ENCODE peak calls at places on chromosomes 12 and 14, in eight cellular contexts. F, H, X, P, Z, G, J and N are unnamed samples.

GRCh38 chr14:72948481-72949138 is 22.3 kb downstream of the DCAF4 start:
- DNase-seq in P (peak; percentile 77), H (peak; percentile 75), G (peak; percentile 62), Z (peak; percentile 79), X (no peak), J (no peak), F (peak; percentile 63), N (peak; percentile 65)

GRCh38 chr12:47400251-47400650 is 305.6 kb downstream of the RPAP3 start:
- DNase-seq in P (no peak), G (no peak), Z (no peak), J (no peak), H (no peak), F (no peak), X (no peak), N (no peak)

GRCh38 chr12:43737646-43738045 is 20.9 kb downstream of the PUS7L start:
- DNase-seq in J (no peak), Z (no peak), G (no peak), H (no peak), P (no peak), F (no peak), X (no peak), N (no peak)

GRCh38 chr14:49992901-49993335 is 100.0 kb downstream of the ARF6 start:
- DNase-seq in X (no peak), F (peak; percentile 31), G (peak; percentile 36), P (no peak), J (no peak), Z (peak; percentile 64), H (no peak), N (no peak)

GRCh38 chr14:92644166-92644565 is 104.3 kb downstream of the LGMN start:
- DNase-seq in X (no peak), Z (no peak), J (no peak), G (no peak), F (no peak), H (no peak), P (no peak), N (no peak)

GRCh38 chr12:125944446-125944845 is 879.2 kb downstream of the AACS start:
- DNase-seq in X (no peak), J (no peak), P (no peak), Z (no peak), F (no peak), G (no peak), H (no peak), N (no peak)

GRCh38 chr14:68079941-68080697 is 260.5 kb downstream of the RAD51B start:
- DNase-seq in G (no peak), X (no peak), H (no peak), P (no peak), F (no peak), J (no peak), Z (no peak), N (no peak)

GRCh38 chr12:48198619-48198973 is 4.5 kb downstream of the OR10AD1 start:
- DNase-seq in G (peak; percentile 46), F (peak; percentile 32), P (no peak), X (peak; percentile 47), Z (peak; percentile 72), J (peak; percentile 40), H (no peak), N (no peak)

GRCh38 chr14:86799244-86799647 is 1193.7 kb downstream of the GALC start:
- DNase-seq in Z (no peak), X (no peak), P (no peak), G (no peak), H (no peak), J (no peak), F (peak; percentile 24), N (no peak)

GRCh38 chr12:94603434-94604068 is 46.8 kb downstream of the TMCC3 start:
- DNase-seq in Z (no peak), F (peak; percentile 36), G (no peak), J (peak; percentile 36), H (peak; percentile 22), P (peak; percentile 63), X (peak; percentile 58), N (peak; percentile 17)

GRCh38 chr14:85024931-85025330 is 505.0 kb upstream of the FLRT2 start:
- DNase-seq in H (no peak), F (no peak), X (no peak), G (no peak), P (no peak), J (no peak), Z (no peak), N (no peak)

GRCh38 chr14:50038398-50039119 is 77.8 kb downstream of the VCPKMT start:
- DNase-seq in J (no peak), F (peak; percentile 66), P (no peak), Z (no peak), H (no peak), X (peak; percentile 63), G (no peak), N (peak; percentile 61)

GRCh38 chr14:94451091-94451751 is 1.4 kb downstream of the SERPINA11 start:
- DNase-seq in Z (no peak), G (no peak), F (no peak), X (no peak), P (no peak), H (peak; percentile 30), J (no peak), N (no peak)

GRCh38 chr14:56153271-56153670 is 35.1 kb downstream of the PELI2 start:
- DNase-seq in H (no peak), P (no peak), J (no peak), F (no peak), G (no peak), X (no peak), Z (no peak), N (no peak)

GRCh38 chr14:22438742-22439141 is 150.3 kb downstream of the DAD1 start:
- DNase-seq in X (no peak), P (no peak), H (no peak), Z (no peak), G (no peak), F (no peak), J (no peak), N (no peak)

GRCh38 chr14:62308927-62309326 is 546.7 kb downstream of the SNAPC1 start:
- DNase-seq in F (peak; percentile 22), P (no peak), H (no peak), Z (no peak), J (no peak), X (no peak), G (no peak), N (no peak)

DNA sequence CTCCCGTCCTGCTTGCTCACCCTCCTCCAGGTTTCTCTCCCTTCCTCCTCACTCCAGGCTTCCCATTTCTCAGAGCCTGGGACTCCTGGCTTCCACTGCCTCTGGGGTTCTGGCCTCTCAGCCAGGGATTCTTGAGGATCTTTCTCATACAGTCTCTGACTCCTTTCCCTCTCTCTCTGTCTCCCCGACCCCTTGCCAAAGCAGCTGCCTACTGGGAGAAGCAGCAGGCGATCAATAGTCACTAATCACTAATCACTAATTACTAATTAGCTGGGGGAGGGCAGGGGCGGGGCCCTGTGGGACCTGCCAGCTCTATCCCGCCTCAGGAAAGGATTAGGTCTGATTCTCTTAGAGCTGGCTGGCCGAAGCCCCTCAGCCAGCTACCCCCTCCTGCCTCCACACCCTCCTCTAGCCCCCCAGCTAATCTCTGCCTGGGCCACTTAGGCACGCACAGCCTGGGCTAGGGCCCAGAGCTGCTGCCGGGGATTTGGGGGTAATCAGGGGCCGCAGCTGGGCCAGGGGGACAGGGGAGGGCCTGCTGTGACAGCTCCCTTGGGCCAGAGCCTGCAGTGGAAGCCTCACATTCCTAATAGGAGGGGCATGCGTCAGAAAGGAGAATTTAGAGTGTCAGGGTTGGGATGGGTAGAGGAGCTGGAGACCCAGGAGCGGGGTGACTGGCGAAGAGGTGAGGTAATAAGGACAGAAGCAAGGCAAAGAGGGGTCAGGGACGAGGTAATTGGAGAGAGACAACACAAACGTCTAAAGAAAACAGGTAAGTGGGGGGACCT is 2.8 kb downstream of the NXPH4 start:
- DNase-seq in X (no peak), Z (no peak), P (no peak), H (peak; percentile 80), J (no peak), G (no peak), F (no peak), N (no peak)
- H3K27me3 ChIP-seq in X (peaks cover 83% of the 10 kb centered on the region), Z (no peaks in the 10 kb centered on the region), P (no peaks in the 10 kb centered on the region), H (peaks cover 100% of the 10 kb centered on the region), J (no peaks in the 10 kb centered on the region), G (peaks cover 99% of the 10 kb centered on the region), F (no peaks in the 10 kb centered on the region), N (peaks cover 50% of the 10 kb centered on the region)

GRCh38 chr12:42213954-42214426 is 24.1 kb downstream of the YAF2 start:
- DNase-seq in G (peak; percentile 56), F (peak; percentile 82), X (no peak), H (peak; percentile 11), Z (peak; percentile 71), J (peak; percentile 55), P (no peak), N (no peak)
- H3K27ac ChIP-seq in G (peak overlapping the region; percentile 4), F (no peak overlapping the region), X (no peak overlapping the region), H (no peak overlapping the region), Z (no peak overlapping the region), J (no peak overlapping the region), P (no peak overlapping the region), N (no peak overlapping the region)

GRCh38 chr14:96085369-96085768 is 46.2 kb downstream of the C14orf132 start:
- DNase-seq in Z (no peak), J (no peak), H (no peak), F (no peak), P (no peak), X (no peak), G (no peak), N (no peak)
- H3K27me3 ChIP-seq in Z (no peaks in the 10 kb centered on the region), J (no peaks in the 10 kb centered on the region), H (no peaks in the 10 kb centered on the region), F (no peaks in the 10 kb centered on the region), P (no peaks in the 10 kb centered on the region), X (no peaks in the 10 kb centered on the region), G (no peaks in the 10 kb centered on the region), N (peaks cover 3% of the 10 kb centered on the region)

GRCh38 chr12:102053062-102053349 is 8.8 kb downstream of the WASHC3 start:
- DNase-seq in P (peak; percentile 22), G (no peak), J (no peak), H (no peak), X (no peak), F (no peak), Z (no peak), N (no peak)

GRCh38 chr12:102050660-102051430 is 10.9 kb downstream of the WASHC3 start:
- DNase-seq in J (no peak), F (no peak), Z (no peak), P (no peak), H (no peak), G (no peak), X (no peak), N (no peak)

GRCh38 chr12:102052192-102053061 is 9.4 kb downstream of the WASHC3 start:
- DNase-seq in P (peak; percentile 30), H (no peak), Z (no peak), J (no peak), X (no peak), G (no peak), F (no peak), N (no peak)

GRCh38 chr12:102054345-102054744 is 7.4 kb downstream of the WASHC3 start:
- DNase-seq in P (no peak), Z (no peak), G (no peak), F (no peak), X (no peak), H (no peak), J (no peak), N (no peak)

GRCh38 chr12:102051431-102051965 is 10.3 kb downstream of the WASHC3 start:
- DNase-seq in J (no peak), G (no peak), X (no peak), F (no peak), Z (no peak), P (no peak), H (no peak), N (no peak)
- H3K27ac ChIP-seq in J (no peak overlapping the region), G (no peak overlapping the region), X (no peak overlapping the region), F (no peak overlapping the region), Z (no peak overlapping the region), P (no peak overlapping the region), H (no peak overlapping the region), N (no peak overlapping the region)